ENCODE peak calls at places on chromosomes 7 and 10, in ten cellular contexts. G is KG1, N is NCI-H2029, I is BJ, K is cerebellar cortex, V is Calu3, P is MCF 10A, W is HCT116, A is B cell, H is foreskin keratinocyte. C is an unnamed sample.

GRCh38 chr10:102090772-102091171 is 25.6 kb downstream of the HPS6 start:
- DNase-seq in G (no peak), N (no peak), I (no peak), K (no peak), V (no peak), P (peak), W (no peak), A (no peak), H (no peak), C (no peak)

GRCh38 chr10:48224979-48225560 is 49.4 kb downstream of the FRMPD2 start:
- DNase-seq in G (no peak), N (no peak), I (no peak), K (no peak), V (no peak), P (peak), W (no peak), A (no peak), H (no peak), C (no peak)

GRCh38 chr7:77258593-77258992 is 59.0 kb upstream of the FGL2 start:
- DNase-seq in G (no peak), N (peak), I (no peak), K (no peak), V (no peak), P (no peak), W (no peak), A (no peak), H (no peak), C (no peak)

GRCh38 chr10:15316144-15316543 is 54.9 kb downstream of the FAM171A1 start:
- DNase-seq in G (no peak), N (no peak), I (no peak), K (no peak), V (no peak), P (no peak), W (no peak), A (no peak), H (no peak), C (no peak)

GRCh38 chr7:114944742-114945625 is 23.1 kb downstream of the MDFIC start:
- DNase-seq in G (no peak), N (no peak), I (peak), K (no peak), V (no peak), P (no peak), W (no peak), A (no peak), H (no peak), C (peak)

GRCh38 chr7:155652156-155653124 is 8.0 kb downstream of the RBM33 start:
- DNase-seq in G (no peak), N (no peak), I (no peak), K (no peak), V (no peak), P (no peak), W (no peak), A (no peak), H (peak), C (no peak)

GRCh38 chr10:127215882-127216281 is 19.5 kb upstream of the INSYN2A start:
- DNase-seq in G (no peak), N (no peak), I (no peak), K (no peak), V (no peak), P (no peak), W (no peak), A (no peak), H (no peak), C (no peak)

GRCh38 chr10:108521827-108522503 is 1357.5 kb upstream of the SORCS1 start:
- DNase-seq in G (no peak), N (no peak), I (no peak), K (peak), V (no peak), P (no peak), W (no peak), A (no peak), H (no peak), C (no peak)

GRCh38 chr10:101244321-101245050 is 15.2 kb upstream of the LBX1 start:
- DNase-seq in G (no peak), N (no peak), I (peak), K (no peak), V (no peak), P (peak), W (peak), A (no peak), H (no peak), C (no peak)

GRCh38 chr7:66376264-66376945 is 171.3 kb downstream of the TPST1 start:
- DNase-seq in G (no peak), N (no peak), I (no peak), K (no peak), V (no peak), P (no peak), W (no peak), A (no peak), H (no peak), C (no peak)

GRCh38 chr10:58291538-58292174 is 22.7 kb downstream of the CISD1 start:
- DNase-seq in G (no peak), N (peak), I (no peak), K (peak), V (peak), P (peak), W (peak), A (peak), H (no peak), C (peak)

GRCh38 chr10:73814896-73815718 is 3.7 kb upstream of the NDST2 start:
- DNase-seq in G (no peak), N (no peak), I (no peak), K (no peak), V (peak), P (peak), W (peak), A (no peak), H (no peak), C (no peak)

C was measured in tibial artery.